ENCODE peak calls at places on chromosome 4, in eight cellular contexts. G, K, D, Z, Y, R, X and L are unnamed samples.

GRCh38 chr4:2946812-2947600 is 16.2 kb downstream of the NOP14 start:
- DNase-seq in K (no peak), Y (no peak), X (no peak), G (no peak), D (no peak), R (no peak), Z (no peak), L (no peak)

GRCh38 chr4:185143596-185143969 is 517 bp downstream of the SLC25A4 start:
- DNase-seq in G (peak), K (peak), Y (peak), R (peak), Z (no peak), X (no peak), D (peak), L (peak)

GRCh38 chr4:96052827-96053226 is 212.9 kb downstream of the PDHA2 start:
- DNase-seq in R (no peak), Y (no peak), Z (no peak), K (no peak), D (no peak), G (no peak), X (no peak), L (no peak)

GRCh38 chr4:106032851-106033286 is 137.6 kb downstream of the NPNT start:
- DNase-seq in Y (no peak), K (peak), X (no peak), Z (peak), G (no peak), D (no peak), R (no peak), L (no peak)

GRCh38 chr4:18278244-18278643 is 256.7 kb upstream of the LCORL start:
- DNase-seq in K (no peak), X (no peak), Y (no peak), R (no peak), G (no peak), D (no peak), Z (no peak), L (no peak)

GRCh38 chr4:70863099-70863790 is 23.6 kb upstream of the GRSF1 start:
- DNase-seq in G (no peak), D (no peak), Z (no peak), X (no peak), Y (no peak), R (no peak), K (no peak), L (no peak)

GRCh38 chr4:100348472-100348871 is 158.2 kb upstream of the DDIT4L start:
- DNase-seq in X (peak), R (no peak), K (peak), Z (peak), D (no peak), G (no peak), Y (no peak), L (no peak)

GRCh38 chr4:78951862-78952472 is 12.7 kb upstream of the PAQR3 start:
- DNase-seq in G (no peak), X (no peak), Y (peak), D (no peak), R (peak), Z (no peak), K (peak), L (peak)

GRCh38 chr4:23337292-23337691 is 552.6 kb downstream of the PPARGC1A start:
- DNase-seq in G (no peak), D (no peak), R (no peak), Y (no peak), K (no peak), X (no peak), Z (no peak), L (no peak)

GRCh38 chr4:88964450-88964849 is 92.5 kb downstream of the FAM13A start:
- DNase-seq in G (no peak), K (peak), D (no peak), Z (no peak), Y (peak), X (no peak), R (no peak), L (no peak)

GRCh38 chr4:151438154-151438553 is 29.2 kb downstream of the FHIP1A start:
- DNase-seq in D (no peak), G (no peak), K (no peak), Z (no peak), R (no peak), X (no peak), Y (no peak), L (no peak)

GRCh38 chr4:25965629-25966028 is 51.6 kb downstream of the SMIM20 start:
- DNase-seq in Y (no peak), K (no peak), G (no peak), R (no peak), X (no peak), Z (no peak), D (no peak), L (no peak)

GRCh38 chr4:44806076-44806475 is 79.7 kb upstream of the GNPDA2 start:
- DNase-seq in X (no peak), G (no peak), K (no peak), Z (no peak), Y (peak), D (no peak), R (no peak), L (peak)

GRCh38 chr4:107050525-107051135 is 14.5 kb upstream of the DKK2 start:
- DNase-seq in G (no peak), R (no peak), Y (peak), D (no peak), Z (no peak), K (peak), X (no peak), L (no peak)

GRCh38 chr4:27692098-27692679 is 831.5 kb downstream of the STIM2 start:
- DNase-seq in X (peak), K (peak), D (no peak), G (no peak), Z (peak), Y (peak), R (peak), L (peak)

GRCh38 chr4:2091990-2092652 is 33.0 kb downstream of the NAT8L start:
- DNase-seq in K (no peak), Y (peak), G (no peak), R (peak), Z (no peak), D (no peak), X (no peak), L (no peak)

GRCh38 chr4:138039010-138039409 is 203.1 kb downstream of the SLC7A11 start:
- DNase-seq in Y (no peak), X (no peak), Z (no peak), G (no peak), D (no peak), K (peak), R (no peak), L (no peak)

GRCh38 chr4:27278615-27279014 is 418.0 kb downstream of the STIM2 start:
- DNase-seq in Y (no peak), G (no peak), Z (peak), K (peak), X (peak), R (no peak), D (no peak), L (no peak)

GRCh38 chr4:148239406-148239805 is 202.8 kb downstream of the NR3C2 start:
- DNase-seq in D (no peak), X (no peak), R (no peak), Z (no peak), K (no peak), G (no peak), Y (peak), L (no peak)

GRCh38 chr4:169744601-169745000 is 13.1 kb downstream of the HPF1 start:
- DNase-seq in G (no peak), K (peak), R (no peak), Y (no peak), X (no peak), Z (no peak), D (no peak), L (no peak)

GRCh38 chr4:65467280-65467679 is 203.0 kb downstream of the EPHA5 start:
- DNase-seq in X (no peak), R (no peak), Z (no peak), D (no peak), G (no peak), K (no peak), Y (no peak), L (peak)

GRCh38 chr4:1583051-1583785 is 100.9 kb downstream of the FAM53A start:
- DNase-seq in G (peak), Y (no peak), K (no peak), R (no peak), X (no peak), D (no peak), Z (no peak), L (no peak)

GRCh38 chr4:74317616-74318256 is 9.5 kb downstream of the EPGN start:
- DNase-seq in G (no peak), Y (no peak), K (peak), Z (no peak), D (no peak), X (no peak), R (no peak), L (no peak)